ENCODE peak calls at places on chromosomes 5 and 9, in four cellular contexts. J, Q, Z and T are unnamed samples.

GRCh38 chr5:11300736-11301135 is 539.7 kb upstream of the DAP start:
- DNase-seq in J (no peak), Q (no peak), Z (no peak), T (no peak)

GRCh38 chr5:177469061-177469628 is 4.3 kb downstream of the DBN1 start:
- DNase-seq in J (no peak), Q (no peak), Z (no peak), T (peak)

GRCh38 chr5:54702470-54702869 is 184.9 kb downstream of the SNX18 start:
- DNase-seq in J (no peak), Q (no peak), Z (no peak), T (no peak)

GRCh38 chr5:117425163-117425562 is 850.5 kb upstream of the SEMA6A start:
- DNase-seq in J (no peak), Q (no peak), Z (no peak), T (no peak)

GRCh38 chr5:138648841-138649240 is 73.6 kb upstream of the HSPA9 start:
- DNase-seq in J (no peak), Q (no peak), Z (no peak), T (no peak)

GRCh38 chr9:137715321-137715720 is 96.5 kb downstream of the EHMT1 start:
- DNase-seq in J (no peak), Q (no peak), Z (no peak), T (no peak)

GRCh38 chr5:115842089-115842881 is 550 bp downstream of the AP3S1 start:
- DNase-seq in J (no peak), Q (peak), Z (no peak), T (peak)

GRCh38 chr9:130997925-130998595 is 10.9 kb upstream of the LAMC3 start:
- DNase-seq in J (no peak), Q (peak), Z (peak), T (peak)

GRCh38 chr5:151139015-151139414 is 18.6 kb downstream of the ANXA6 start:
- DNase-seq in J (peak), Q (no peak), Z (no peak), T (no peak)

GRCh38 chr9:23814243-23814642 is 11.8 kb downstream of the ELAVL2 start:
- DNase-seq in J (no peak), Q (no peak), Z (no peak), T (no peak)

GRCh38 chr9:81690251-81690851 is 1.0 kb upstream of the TLE1 start:
- DNase-seq in J (no peak), Q (peak), Z (no peak), T (peak)

GRCh38 chr9:95048225-95049087 is 269.1 kb downstream of the FANCC start:
- DNase-seq in J (peak), Q (peak), Z (peak), T (peak)

GRCh38 chr5:174998131-174998730 is 273.8 kb downstream of the MSX2 start:
- DNase-seq in J (no peak), Q (no peak), Z (no peak), T (no peak)

GRCh38 chr9:2026598-2026997 is 11.5 kb downstream of the SMARCA2 start:
- DNase-seq in J (no peak), Q (no peak), Z (no peak), T (no peak)

GRCh38 chr5:143887901-143888648 is 76.1 kb downstream of the HMHB1 start:
- DNase-seq in J (no peak), Q (peak), Z (no peak), T (no peak)

GRCh38 chr5:72818866-72819534 is 2.5 kb downstream of the TNPO1 start:
- DNase-seq in J (peak), Q (peak), Z (peak), T (peak)

GRCh38 chr9:125700791-125701190 is 6.2 kb downstream of the MAPKAP1 start:
- DNase-seq in J (no peak), Q (no peak), Z (no peak), T (no peak)

GRCh38 chr9:22244141-22245011 is 202.2 kb upstream of the DMRTA1 start:
- DNase-seq in J (no peak), Q (peak), Z (no peak), T (peak)